ENCODE peak calls at places on chromosomes 5 and 9, in nine cellular contexts. D is bronchial epithelial cell; L is A673; B is DND-41; W is CD8-positive, alpha-beta T cell; J is foreskin fibroblast; P is GM12878; M is adrenal gland; Z is esophagus squamous epithelium. U is an unnamed sample.

GRCh38 chr5:54883374-54884194 is 101.8 kb downstream of the ESM1 start:
- DNase-seq in D (no peak), L (peak; percentile 63), B (no peak), W (no peak), J (peak; percentile 79), P (no peak), M (peak; percentile 45), Z (no peak), U (peak; percentile 72)

GRCh38 chr9:38026021-38026809 is 42.8 kb downstream of the SHB start:
- DNase-seq in D (peak; percentile 91), L (peak; percentile 93), B (peak; percentile 26), W (no peak), J (peak; percentile 97), P (no peak), M (peak; percentile 65), Z (no peak), U (peak; percentile 86)

GRCh38 chr9:127898433-127899199 is 787 bp downstream of the ST6GALNAC6 start:
- DNase-seq in D (peak; percentile 46), L (peak; percentile 47), B (no peak), W (peak; percentile 25), J (peak; percentile 94), P (no peak), M (peak; percentile 73), Z (no peak), U (peak; percentile 96)

GRCh38 chr5:142542906-142543305 is 143.0 kb downstream of the FGF1 start:
- DNase-seq in D (no peak), L (no peak), B (no peak), W (no peak), J (peak; percentile 79), P (no peak), M (no peak), Z (no peak), U (peak; percentile 73)

GRCh38 chr9:104772707-104773106 is 8.8 kb downstream of the NIPSNAP3B start:
- DNase-seq in D (no peak), L (no peak), B (no peak), W (no peak), J (peak; percentile 11), P (no peak), M (no peak), Z (no peak), U (no peak)

GRCh38 chr5:118007262-118007661 is 981.1 kb downstream of the DTWD2 start:
- DNase-seq in D (peak; percentile 13), L (no peak), B (no peak), W (no peak), J (peak; percentile 3), P (no peak), M (no peak), Z (no peak), U (no peak)

GRCh38 chr5:86679529-86679928 is 61.8 kb downstream of the COX7C start:
- DNase-seq in D (peak; percentile 63), L (peak; percentile 80), B (no peak), W (no peak), J (peak; percentile 60), P (no peak), M (peak; percentile 29), Z (no peak), U (peak; percentile 89)

GRCh38 chr9:118882674-118883073 is 486.6 kb downstream of the BRINP1 start:
- DNase-seq in D (no peak), L (no peak), B (no peak), W (no peak), J (no peak), P (no peak), M (no peak), Z (no peak), U (no peak)

GRCh38 chr5:127832057-127832456 is 128.9 kb downstream of the CCDC192 start:
- DNase-seq in D (no peak), L (no peak), B (no peak), W (no peak), J (no peak), P (no peak), M (no peak), Z (no peak), U (no peak)

GRCh38 chr5:39274388-39275085 is 55.2 kb upstream of the FYB1 start:
- DNase-seq in D (no peak), L (no peak), B (peak; percentile 38), W (no peak), J (no peak), P (peak; percentile 27), M (no peak), Z (no peak), U (no peak)

GRCh38 chr5:130112246-130112645 is 208.0 kb downstream of the CHSY3 start:
- DNase-seq in D (no peak), L (no peak), B (no peak), W (no peak), J (no peak), P (peak; percentile 5), M (no peak), Z (no peak), U (no peak)
- H3K4me3 ChIP-seq in D (no peak overlapping the region), L (no peak overlapping the region), B (no peak overlapping the region), W (no peak overlapping the region), J (no peak overlapping the region), P (no peak overlapping the region), M (no peak overlapping the region), Z (no peak overlapping the region), U (no peak overlapping the region)

DNA sequence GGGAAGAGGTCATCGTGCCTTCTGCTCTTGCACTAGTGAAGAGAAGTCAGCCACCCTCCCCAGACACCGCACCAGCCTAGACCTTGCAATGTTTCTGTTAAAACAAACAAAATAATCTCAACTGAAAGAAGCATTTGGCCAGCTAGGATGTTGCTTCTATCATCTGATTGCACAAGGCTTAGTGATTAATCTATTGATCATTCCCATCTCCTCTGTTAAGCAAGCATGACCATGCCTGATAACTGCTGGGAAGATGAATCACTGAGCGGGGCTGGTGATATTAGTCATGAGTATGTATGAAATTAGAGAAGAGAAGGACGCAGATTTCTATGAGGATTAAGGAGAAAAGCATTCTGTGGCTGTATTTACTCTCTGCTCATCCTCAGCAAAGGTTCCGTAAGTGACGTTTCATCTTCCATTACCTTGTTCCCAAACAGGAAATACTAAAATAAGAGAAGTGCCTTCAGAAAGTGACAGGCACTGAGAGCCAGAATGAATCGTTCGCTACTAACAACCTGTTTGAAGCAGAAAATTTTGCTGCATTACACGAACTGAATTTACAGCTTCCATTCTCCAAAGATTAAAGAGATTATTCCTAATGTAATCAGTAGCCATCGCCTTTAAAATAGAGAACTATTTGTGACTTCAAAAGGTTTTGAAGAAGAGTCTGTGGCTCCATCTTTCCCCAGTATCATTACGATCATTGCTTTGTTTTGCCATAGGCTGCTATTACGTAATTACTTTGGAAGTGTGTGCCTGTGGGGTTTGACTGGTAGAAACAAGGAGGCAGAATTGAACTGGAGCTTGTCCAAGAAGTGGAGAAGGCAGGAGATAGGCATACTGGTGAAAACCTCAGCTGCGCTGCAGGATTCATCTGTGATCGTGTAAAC is 219.1 kb downstream of the MED10 start:
- DNase-seq in D (peak; percentile 99), L (no peak), B (no peak), W (no peak), J (peak; percentile 86), P (no peak), M (peak; percentile 62), Z (no peak), U (no peak)
- H3K4me3 ChIP-seq in D (no peak overlapping the region), L (no peak overlapping the region), B (no peak overlapping the region), W (no peak overlapping the region), J (peak overlapping the region; percentile 29), P (no peak overlapping the region), M (no peak overlapping the region), Z (peak overlapping the region; percentile 21), U (no peak overlapping the region)

GRCh38 chr9:96509026-96509425 is 59.1 kb downstream of the HABP4 start:
- DNase-seq in D (no peak), L (no peak), B (no peak), W (no peak), J (no peak), P (no peak), M (no peak), Z (no peak), U (no peak)

GRCh38 chr9:96512240-96512639 is 62.3 kb downstream of the HABP4 start:
- DNase-seq in D (no peak), L (no peak), B (no peak), W (no peak), J (no peak), P (no peak), M (no peak), Z (no peak), U (no peak)

GRCh38 chr9:96508227-96508940 is 58.4 kb downstream of the HABP4 start:
- DNase-seq in D (no peak), L (no peak), B (no peak), W (no peak), J (no peak), P (no peak), M (no peak), Z (no peak), U (no peak)

GRCh38 chr9:96509848-96510247 is 59.9 kb downstream of the HABP4 start:
- DNase-seq in D (no peak), L (no peak), B (no peak), W (no peak), J (no peak), P (no peak), M (no peak), Z (no peak), U (no peak)

GRCh38 chr9:96510258-96510657 is 60.3 kb downstream of the HABP4 start:
- DNase-seq in D (no peak), L (no peak), B (no peak), W (no peak), J (peak; percentile 34), P (no peak), M (no peak), Z (no peak), U (no peak)
- H3K4me3 ChIP-seq in D (no peak overlapping the region), L (no peak overlapping the region), B (no peak overlapping the region), W (no peak overlapping the region), J (no peak overlapping the region), P (no peak overlapping the region), M (no peak overlapping the region), Z (no peak overlapping the region), U (no peak overlapping the region)

GRCh38 chr5:126674145-126674544 is 73.4 kb downstream of the PHAX start:
- DNase-seq in D (no peak), L (no peak), B (no peak), W (no peak), J (no peak), P (no peak), M (no peak), Z (no peak), U (no peak)

GRCh38 chr5:126677101-126677500 is 76.4 kb downstream of the PHAX start:
- DNase-seq in D (no peak), L (no peak), B (no peak), W (no peak), J (no peak), P (no peak), M (no peak), Z (no peak), U (no peak)

GRCh38 chr5:126673477-126673876 is 72.7 kb downstream of the PHAX start:
- DNase-seq in D (no peak), L (no peak), B (no peak), W (no peak), J (no peak), P (no peak), M (no peak), Z (no peak), U (no peak)

GRCh38 chr5:126675338-126675737 is 74.6 kb downstream of the PHAX start:
- DNase-seq in D (no peak), L (no peak), B (no peak), W (no peak), J (no peak), P (no peak), M (no peak), Z (no peak), U (no peak)

DNA sequence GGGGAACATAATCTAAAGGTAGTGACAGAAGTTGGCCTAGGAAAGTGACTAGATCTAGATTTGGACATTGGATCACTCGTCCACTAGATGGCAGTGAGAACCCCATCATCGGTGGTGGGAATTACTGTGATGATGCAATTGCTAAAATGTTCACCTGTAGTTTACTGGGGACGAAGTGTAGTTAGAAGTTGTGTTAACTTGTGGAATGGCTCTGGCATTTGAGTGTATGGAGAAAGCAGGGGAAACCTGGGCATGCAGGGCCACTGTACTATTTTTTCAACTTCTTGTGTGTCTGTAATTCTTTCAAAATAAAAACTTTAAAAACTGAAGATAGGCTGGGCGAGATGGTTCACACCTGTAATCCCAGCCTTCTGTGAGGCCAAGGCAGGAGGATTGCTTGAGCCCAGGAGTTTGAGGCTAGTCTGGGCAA is 75.5 kb downstream of the PHAX start:
- DNase-seq in D (peak; percentile 62), L (peak; percentile 72), B (peak; percentile 75), W (peak; percentile 59), J (peak; percentile 77), P (peak; percentile 68), M (peak; percentile 41), Z (no peak), U (peak; percentile 77)
- H3K4me3 ChIP-seq in D (no peak overlapping the region), L (no peak overlapping the region), B (no peak overlapping the region), W (no peak overlapping the region), J (no peak overlapping the region), P (no peak overlapping the region), M (no peak overlapping the region), Z (no peak overlapping the region), U (no peak overlapping the region)

U was measured in cardiac muscle cell.